ENCODE peak calls at places on chromosome 1, in five cellular contexts. S, B, J, I and V are unnamed samples.

GRCh38 chr1:111802110-111802509 is 46.4 kb downstream of the DDX20 start:
- ATAC-seq in S (peak; percentile 83), B (no peak), J (no peak), I (no peak), V (no peak)

GRCh38 chr1:30444850-30445249 is 278.5 kb downstream of the MATN1 start:
- ATAC-seq in S (no peak), B (no peak), J (no peak), I (no peak), V (no peak)

GRCh38 chr1:238141295-238141694 is 250.6 kb upstream of the ZP4 start:
- ATAC-seq in S (no peak), B (no peak), J (no peak), I (no peak), V (no peak)

GRCh38 chr1:230147253-230148193 is 80.5 kb downstream of the GALNT2 start:
- ATAC-seq in S (peak; percentile 27), B (no peak), J (no peak), I (no peak), V (no peak)

GRCh38 chr1:25549273-25550154 is 6.1 kb downstream of the LDLRAP1 start:
- ATAC-seq in S (peak; percentile 71), B (peak; percentile 95), J (peak; percentile 39), I (peak; percentile 99), V (peak; percentile 35)

GRCh38 chr1:6272476-6273270 is 11.8 kb upstream of the GPR153 start:
- ATAC-seq in S (no peak), B (no peak), J (no peak), I (no peak), V (no peak)

GRCh38 chr1:109821831-109822745 is 58.4 kb upstream of the EPS8L3 start:
- ATAC-seq in S (peak; percentile 78), B (peak; percentile 57), J (peak; percentile 37), I (peak; percentile 49), V (peak; percentile 66)

GRCh38 chr1:50796277-50796676 is 163.8 kb downstream of the FAF1 start:
- ATAC-seq in S (no peak), B (no peak), J (no peak), I (no peak), V (no peak)

GRCh38 chr1:113784104-113784779 is 25.0 kb upstream of the PHTF1 start:
- ATAC-seq in S (peak; percentile 87), B (peak; percentile 68), J (no peak), I (peak; percentile 56), V (no peak)

GRCh38 chr1:8164670-8165069 is 138.6 kb upstream of the ERRFI1 start:
- ATAC-seq in S (peak; percentile 79), B (no peak), J (no peak), I (no peak), V (no peak)

GRCh38 chr1:191913234-191913948 is 244.9 kb upstream of the RGS18 start:
- ATAC-seq in S (no peak), B (no peak), J (no peak), I (no peak), V (no peak)

GRCh38 chr1:147091801-147092200 is 80.5 kb downstream of the PRKAB2 start:
- ATAC-seq in S (no peak), B (no peak), J (no peak), I (no peak), V (no peak)

GRCh38 chr1:46991083-46991923 is 32.2 kb upstream of the CYP4X1 start:
- ATAC-seq in S (no peak), B (peak; percentile 29), J (no peak), I (no peak), V (no peak)

GRCh38 chr1:154960446-154961136 is 991 bp downstream of the PYGO2 start:
- ATAC-seq in S (no peak), B (no peak), J (no peak), I (no peak), V (no peak)

GRCh38 chr1:228346731-228347130 is 59.9 kb downstream of the TRIM11 start:
- ATAC-seq in S (no peak), B (no peak), J (no peak), I (no peak), V (no peak)

GRCh38 chr1:12556368-12556930 is 61.6 kb downstream of the DHRS3 start:
- ATAC-seq in S (peak; percentile 50), B (peak; percentile 52), J (peak; percentile 79), I (no peak), V (peak; percentile 89)

GRCh38 chr1:36320767-36321118 is 2.7 kb downstream of the EVA1B start:
- ATAC-seq in S (no peak), B (no peak), J (no peak), I (peak; percentile 2), V (no peak)

GRCh38 chr1:118841521-118841920 is 146.6 kb downstream of the TBX15 start:
- ATAC-seq in S (no peak), B (peak; percentile 14), J (no peak), I (no peak), V (no peak)

GRCh38 chr1:173532237-173532636 is 55.1 kb downstream of the PRDX6 start:
- ATAC-seq in S (no peak), B (no peak), J (no peak), I (no peak), V (no peak)

GRCh38 chr1:172670791-172671190 is 11.9 kb downstream of the FASLG start:
- ATAC-seq in S (no peak), B (peak; percentile 68), J (no peak), I (peak; percentile 86), V (no peak)